ENCODE peak calls at places on chromosomes 12 and 14, in nine cellular contexts. D, Q, G, M, W, S, P, B and V are unnamed samples.

GRCh38 chr12:62709321-62709720 is 225.6 kb downstream of the PPM1H start:
- DNase-seq in M (no peak), W (no peak), Q (no peak), S (no peak), B (no peak), G (no peak), D (no peak), P (no peak), V (no peak)

GRCh38 chr12:132173135-132174014 is 29.1 kb downstream of the NOC4L start:
- DNase-seq in S (no peak), D (peak; percentile 45), M (no peak), B (no peak), P (no peak), W (no peak), G (no peak), Q (no peak), V (no peak)

GRCh38 chr12:6336079-6336858 is 5.6 kb downstream of the TNFRSF1A start:
- DNase-seq in D (peak; percentile 95), Q (peak; percentile 99), P (peak; percentile 92), B (peak; percentile 90), M (peak; percentile 96), G (peak; percentile 89), S (peak; percentile 95), W (peak; percentile 74), V (peak; percentile 100)

GRCh38 chr14:102951034-102951433 is 28.6 kb downstream of the AMN start:
- DNase-seq in M (no peak), B (no peak), Q (no peak), P (no peak), D (no peak), W (no peak), G (no peak), S (no peak), V (no peak)

GRCh38 chr14:30332374-30332773 is 226.6 kb upstream of the G2E3 start:
- DNase-seq in G (no peak), P (no peak), M (no peak), D (no peak), S (no peak), W (no peak), B (no peak), Q (no peak), V (no peak)

GRCh38 chr12:128111333-128111732 is 155.6 kb upstream of the TMEM132C start:
- DNase-seq in D (no peak), S (no peak), Q (no peak), P (no peak), B (no peak), W (no peak), G (no peak), M (no peak), V (no peak)

GRCh38 chr12:133256321-133256720 is 20.6 kb upstream of the ANHX start:
- DNase-seq in B (no peak), P (no peak), G (no peak), D (no peak), Q (no peak), M (no peak), S (no peak), W (no peak), V (no peak)

GRCh38 chr14:60756847-60757246 is 22.3 kb downstream of the MNAT1 start:
- DNase-seq in M (no peak), Q (no peak), P (no peak), G (no peak), B (no peak), W (no peak), S (no peak), D (no peak), V (no peak)

GRCh38 chr12:120620624-120621023 is 19.8 kb upstream of the CABP1 start:
- DNase-seq in W (no peak), Q (no peak), G (no peak), P (peak; percentile 74), D (no peak), M (no peak), S (no peak), B (peak; percentile 51), V (no peak)

GRCh38 chr14:55730602-55731001 is 150.6 kb downstream of the KTN1 start:
- DNase-seq in M (no peak), G (no peak), Q (no peak), D (no peak), W (no peak), P (no peak), B (no peak), S (no peak), V (no peak)

GRCh38 chr12:113867258-113867657 is 98.9 kb downstream of the RBM19 start:
- DNase-seq in W (peak; percentile 60), G (no peak), P (no peak), Q (peak; percentile 68), M (no peak), S (no peak), D (no peak), B (no peak), V (no peak)

GRCh38 chr12:98509063-98509462 is 6.3 kb upstream of the TMPO start:
- DNase-seq in S (no peak), D (no peak), P (no peak), B (no peak), G (no peak), W (no peak), Q (peak; percentile 57), M (no peak), V (no peak)

GRCh38 chr12:57803317-57803893 is 15.1 kb downstream of the AVIL start:
- DNase-seq in Q (peak; percentile 85), M (peak; percentile 23), D (no peak), P (peak; percentile 32), B (peak; percentile 62), W (peak; percentile 68), S (no peak), G (no peak), V (no peak)

GRCh38 chr14:61381589-61381988 is 60.2 kb downstream of the PRKCH start:
- DNase-seq in P (no peak), S (no peak), B (no peak), W (no peak), Q (no peak), D (peak; percentile 73), G (no peak), M (no peak), V (no peak)

GRCh38 chr12:3922033-3922432 is 48.8 kb upstream of the PARP11 start:
- DNase-seq in G (no peak), B (no peak), M (no peak), S (no peak), Q (no peak), D (no peak), P (no peak), W (no peak), V (no peak)

GRCh38 chr12:3920378-3921141 is 47.4 kb upstream of the PARP11 start:
- DNase-seq in W (no peak), P (peak; percentile 13), Q (no peak), D (no peak), B (no peak), S (no peak), G (no peak), M (no peak), V (no peak)

GRCh38 chr12:3924761-3925160 is 51.6 kb upstream of the PARP11 start:
- DNase-seq in M (no peak), B (no peak), G (no peak), P (no peak), Q (no peak), S (no peak), D (no peak), W (no peak), V (no peak)

GRCh38 chr12:3921142-3921520 is 47.9 kb upstream of the PARP11 start:
- DNase-seq in B (no peak), G (no peak), S (no peak), W (no peak), D (no peak), M (no peak), Q (no peak), P (no peak), V (no peak)

GRCh38 chr12:3921526-3921925 is 48.3 kb upstream of the PARP11 start:
- DNase-seq in S (no peak), Q (no peak), G (no peak), B (no peak), D (no peak), W (no peak), M (no peak), P (no peak), V (no peak)
- H3K27me3 ChIP-seq in S (peaks cover 42% of the 10 kb centered on the region), Q (no peaks in the 10 kb centered on the region), G (peaks cover 5% of the 10 kb centered on the region), B (no peaks in the 10 kb centered on the region), D (peaks cover 67% of the 10 kb centered on the region), W (peaks cover 52% of the 10 kb centered on the region), M (peaks cover 86% of the 10 kb centered on the region), P (peaks cover 28% of the 10 kb centered on the region), V (no peaks in the 10 kb centered on the region)

DNA sequence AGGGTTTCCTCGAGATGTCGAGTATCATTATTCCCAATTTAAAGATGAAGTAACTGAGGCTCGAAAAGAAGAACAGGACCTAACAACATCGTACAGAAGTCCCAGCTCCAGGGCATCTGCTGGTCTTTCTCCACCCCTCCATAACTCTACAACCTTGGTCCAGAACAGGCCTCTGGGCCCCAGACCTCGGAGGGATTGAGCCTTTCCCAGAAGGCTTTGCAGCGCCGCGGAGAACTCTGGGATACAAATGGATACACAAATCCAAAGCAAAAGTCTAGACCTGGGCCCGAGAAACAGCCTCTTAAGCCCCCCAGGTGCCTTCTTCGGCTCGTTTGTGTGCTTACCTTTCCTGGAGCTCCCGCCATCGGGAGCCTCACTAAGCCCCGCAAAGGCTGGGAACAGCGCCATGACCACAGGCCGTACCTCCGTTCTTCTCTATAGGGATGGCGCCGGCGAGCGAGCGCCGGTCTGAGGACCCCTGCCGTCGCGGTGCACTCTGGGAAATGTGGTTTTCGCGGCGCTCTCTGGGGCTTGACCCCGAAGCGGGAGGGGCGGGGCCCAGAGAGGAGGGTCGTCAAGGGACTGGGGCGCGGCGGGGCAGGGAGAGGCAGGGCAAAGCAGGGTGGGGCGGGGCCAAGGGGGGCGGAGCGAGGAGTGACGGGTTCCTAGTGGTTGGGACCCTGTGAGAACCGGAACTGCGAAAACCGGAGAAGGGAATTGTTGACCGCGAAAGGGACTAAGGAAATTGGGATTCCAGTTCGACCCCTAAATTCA is at the start of gene NRDE2:
- DNase-seq in G (peak; percentile 99), B (peak; percentile 100), P (peak; percentile 100), W (peak; percentile 97), Q (peak; percentile 100), M (peak; percentile 90), S (peak; percentile 99), D (peak; percentile 100), V (peak; percentile 96)
- TF ChIP-seq POLR2AphosphoS5 in G (peak; percentile 81), B (peak; percentile 90), P (peak; percentile 68), W (peak; percentile 80), Q (peak; percentile 59), M (peak; percentile 84), S (no peak), D (peak; percentile 88), V (peak; percentile 86)

GRCh38 chr14:82080319-82080718 is 546.7 kb upstream of the SEL1L start:
- DNase-seq in D (no peak), P (no peak), B (no peak), G (no peak), Q (peak; percentile 67), W (no peak), S (no peak), M (no peak), V (no peak)
- H3K27me3 ChIP-seq in D (no peaks in the 10 kb centered on the region), P (no peaks in the 10 kb centered on the region), B (no peaks in the 10 kb centered on the region), G (no peaks in the 10 kb centered on the region), Q (no peaks in the 10 kb centered on the region), W (no peaks in the 10 kb centered on the region), S (no peaks in the 10 kb centered on the region), M (no peaks in the 10 kb centered on the region), V (no peaks in the 10 kb centered on the region)

DNA sequence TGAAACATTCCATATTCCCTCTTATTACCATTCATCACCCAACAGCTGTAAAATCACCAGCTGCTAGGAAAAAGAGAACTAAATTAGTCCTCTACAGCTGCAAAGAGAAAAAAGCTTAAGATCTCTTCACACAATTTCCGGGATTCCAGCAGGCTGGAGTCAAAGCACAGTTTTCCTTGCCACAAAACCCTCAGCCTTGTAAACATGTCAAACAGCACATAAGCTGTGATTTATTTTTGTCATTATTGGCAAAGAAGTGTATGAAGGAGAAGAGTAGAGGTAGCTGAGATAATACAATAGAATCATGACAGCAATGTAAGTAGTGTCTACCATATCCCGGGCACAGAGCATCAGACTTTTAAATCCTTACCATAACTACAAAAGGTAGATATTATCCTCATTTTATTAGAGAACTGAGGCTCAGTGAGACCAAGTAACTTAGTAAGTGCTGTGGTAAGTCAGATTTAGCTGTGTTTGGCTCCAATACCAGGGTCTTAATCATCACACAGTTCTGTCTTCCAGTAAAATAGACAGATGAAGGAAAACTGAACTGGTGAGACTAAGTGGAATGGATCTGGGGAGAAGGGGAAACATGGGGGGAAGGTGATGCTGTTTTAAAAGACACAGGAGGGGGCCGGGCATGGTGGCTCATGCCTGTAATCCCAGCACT is 57.3 kb downstream of the NTN4 start:
- DNase-seq in G (no peak), S (no peak), M (no peak), Q (no peak), D (no peak), B (no peak), P (no peak), W (no peak), V (no peak)
- TF ChIP-seq POLR2AphosphoS5 in G (peak; percentile 11), S (no peak), M (no peak), Q (no peak), D (no peak), B (peak; percentile 21), P (peak; percentile 35), W (no peak), V (no peak)